ENCODE peak calls at places on chromosomes 5 and 9, in eight cellular contexts. One of them, this sample, is unnamed.

GRCh38 chr5:170173227-170173626 is 59.6 kb upstream of the C5orf58 start:
- DNase-seq in lower lobe of right lung: no peak
- DNase-seq in prostate gland: no peak
- DNase-seq in fibroblast of pulmonary artery: no peak
- DNase-seq in B cell: peak
- DNase-seq in A549: peak
- DNase-seq in MM.1S: no peak
- DNase-seq in left ventricle myocardium inferior: no peak
- DNase-seq in this sample: no peak

GRCh38 chr5:74655206-74655605 is 14.7 kb upstream of the ENC1 start:
- DNase-seq in lower lobe of right lung: no peak
- DNase-seq in prostate gland: no peak
- DNase-seq in fibroblast of pulmonary artery: no peak
- DNase-seq in B cell: no peak
- DNase-seq in A549: no peak
- DNase-seq in MM.1S: no peak
- DNase-seq in left ventricle myocardium inferior: no peak
- DNase-seq in this sample: no peak

GRCh38 chr5:40754381-40755092 is 1.2 kb downstream of the TTC33 start:
- DNase-seq in lower lobe of right lung: no peak
- DNase-seq in prostate gland: no peak
- DNase-seq in fibroblast of pulmonary artery: peak
- DNase-seq in B cell: no peak
- DNase-seq in A549: no peak
- DNase-seq in MM.1S: peak
- DNase-seq in left ventricle myocardium inferior: no peak
- DNase-seq in this sample: peak

GRCh38 chr9:100473271-100474081 is 527 bp downstream of the TMEFF1 start:
- DNase-seq in lower lobe of right lung: no peak
- DNase-seq in prostate gland: no peak
- DNase-seq in fibroblast of pulmonary artery: peak
- DNase-seq in B cell: peak
- DNase-seq in A549: peak
- DNase-seq in MM.1S: peak
- DNase-seq in left ventricle myocardium inferior: no peak
- DNase-seq in this sample: peak

GRCh38 chr9:34363619-34364351 is 12.9 kb downstream of the MYORG start:
- DNase-seq in lower lobe of right lung: no peak
- DNase-seq in prostate gland: no peak
- DNase-seq in fibroblast of pulmonary artery: peak
- DNase-seq in B cell: no peak
- DNase-seq in A549: no peak
- DNase-seq in MM.1S: no peak
- DNase-seq in left ventricle myocardium inferior: peak
- DNase-seq in this sample: no peak

GRCh38 chr5:137679910-137680309 is 56.0 kb downstream of the KLHL3 start:
- DNase-seq in lower lobe of right lung: no peak
- DNase-seq in prostate gland: no peak
- DNase-seq in fibroblast of pulmonary artery: no peak
- DNase-seq in B cell: no peak
- DNase-seq in A549: no peak
- DNase-seq in MM.1S: no peak
- DNase-seq in left ventricle myocardium inferior: no peak
- DNase-seq in this sample: no peak

GRCh38 chr9:34513567-34514214 is 9.1 kb downstream of the ENHO start:
- DNase-seq in lower lobe of right lung: no peak
- DNase-seq in prostate gland: no peak
- DNase-seq in fibroblast of pulmonary artery: peak
- DNase-seq in B cell: no peak
- DNase-seq in A549: no peak
- DNase-seq in MM.1S: no peak
- DNase-seq in left ventricle myocardium inferior: no peak
- DNase-seq in this sample: no peak

GRCh38 chr9:98375138-98375726 is 119.8 kb upstream of the TBC1D2 start:
- DNase-seq in lower lobe of right lung: no peak
- DNase-seq in prostate gland: no peak
- DNase-seq in fibroblast of pulmonary artery: peak
- DNase-seq in B cell: peak
- DNase-seq in A549: peak
- DNase-seq in MM.1S: no peak
- DNase-seq in left ventricle myocardium inferior: no peak
- DNase-seq in this sample: no peak

GRCh38 chr5:36442796-36443195 is 141.1 kb upstream of the RANBP3L start:
- DNase-seq in lower lobe of right lung: no peak
- DNase-seq in prostate gland: no peak
- DNase-seq in fibroblast of pulmonary artery: peak
- DNase-seq in B cell: no peak
- DNase-seq in A549: no peak
- DNase-seq in MM.1S: no peak
- DNase-seq in left ventricle myocardium inferior: no peak
- DNase-seq in this sample: no peak

GRCh38 chr5:14342306-14342705 is 199.2 kb downstream of the TRIO start:
- DNase-seq in lower lobe of right lung: no peak
- DNase-seq in prostate gland: no peak
- DNase-seq in fibroblast of pulmonary artery: peak
- DNase-seq in B cell: peak
- DNase-seq in A549: no peak
- DNase-seq in MM.1S: no peak
- DNase-seq in left ventricle myocardium inferior: no peak
- DNase-seq in this sample: no peak

GRCh38 chr9:114150608-114151007 is 4.7 kb upstream of the COL27A1 start:
- DNase-seq in lower lobe of right lung: no peak
- DNase-seq in prostate gland: no peak
- DNase-seq in fibroblast of pulmonary artery: no peak
- DNase-seq in B cell: no peak
- DNase-seq in A549: no peak
- DNase-seq in MM.1S: no peak
- DNase-seq in left ventricle myocardium inferior: no peak
- DNase-seq in this sample: no peak

GRCh38 chr5:157308826-157309465 is 43.0 kb downstream of the CYFIP2 start:
- DNase-seq in lower lobe of right lung: no peak
- DNase-seq in prostate gland: no peak
- DNase-seq in fibroblast of pulmonary artery: no peak
- DNase-seq in B cell: no peak
- DNase-seq in A549: no peak
- DNase-seq in MM.1S: no peak
- DNase-seq in left ventricle myocardium inferior: no peak
- DNase-seq in this sample: no peak

GRCh38 chr5:74186351-74187315 is 453.9 kb downstream of the ENC1 start:
- DNase-seq in lower lobe of right lung: no peak
- DNase-seq in prostate gland: no peak
- DNase-seq in fibroblast of pulmonary artery: no peak
- DNase-seq in B cell: no peak
- DNase-seq in A549: no peak
- DNase-seq in MM.1S: no peak
- DNase-seq in left ventricle myocardium inferior: no peak
- DNase-seq in this sample: no peak

GRCh38 chr5:40955313-40955712 is 46.0 kb downstream of the C7 start:
- DNase-seq in lower lobe of right lung: no peak
- DNase-seq in prostate gland: no peak
- DNase-seq in fibroblast of pulmonary artery: no peak
- DNase-seq in B cell: no peak
- DNase-seq in A549: no peak
- DNase-seq in MM.1S: no peak
- DNase-seq in left ventricle myocardium inferior: no peak
- DNase-seq in this sample: no peak

GRCh38 chr5:170393235-170393634 is 4.1 kb upstream of the KCNMB1 start:
- DNase-seq in lower lobe of right lung: no peak
- DNase-seq in prostate gland: no peak
- DNase-seq in fibroblast of pulmonary artery: no peak
- DNase-seq in B cell: no peak
- DNase-seq in A549: no peak
- DNase-seq in MM.1S: peak
- DNase-seq in left ventricle myocardium inferior: no peak
- DNase-seq in this sample: no peak

DNA sequence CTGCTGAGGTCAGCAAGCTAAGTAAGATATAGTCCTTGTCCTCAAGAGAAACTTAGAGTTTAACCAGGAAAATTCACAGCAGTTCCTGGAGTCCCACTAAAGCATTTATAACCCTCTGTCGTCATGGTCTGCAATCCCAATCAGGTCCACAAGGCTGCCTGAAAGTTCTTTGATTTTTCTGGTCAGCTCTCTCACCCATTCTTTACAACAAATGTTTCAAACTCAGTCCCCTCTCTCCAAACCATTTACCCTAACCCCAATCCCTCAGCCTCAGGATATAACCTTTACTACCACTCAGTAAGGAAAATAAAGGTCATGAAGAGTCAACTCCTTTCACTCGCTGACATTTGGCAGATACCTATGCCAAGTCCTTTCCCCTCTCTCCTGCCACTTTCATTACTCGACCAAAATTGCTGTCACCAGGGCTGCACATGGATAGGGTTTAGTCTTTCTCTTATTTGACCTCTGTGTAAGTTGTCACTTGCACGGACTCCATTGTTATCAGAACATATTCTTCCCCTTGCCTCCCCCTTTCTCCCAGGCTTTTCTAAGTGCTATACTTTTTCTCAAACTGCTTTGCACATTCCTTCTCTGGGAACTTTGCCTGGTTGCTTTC is 936.6 kb downstream of the NR2F1-AS1 start:
- DNase-seq in lower lobe of right lung: no peak
- DNase-seq in prostate gland: no peak
- DNase-seq in fibroblast of pulmonary artery: peak
- DNase-seq in B cell: no peak
- DNase-seq in A549: peak
- DNase-seq in MM.1S: no peak
- DNase-seq in left ventricle myocardium inferior: no peak
- DNase-seq in this sample: no peak
- TF ChIP-seq CTCF in lower lobe of right lung: no peak
- TF ChIP-seq CTCF in prostate gland: no peak
- TF ChIP-seq CTCF in fibroblast of pulmonary artery: peak
- TF ChIP-seq CTCF in B cell: no peak
- TF ChIP-seq CTCF in A549: no peak
- TF ChIP-seq CTCF in MM.1S: no peak
- TF ChIP-seq CTCF in left ventricle myocardium inferior: peak
- TF ChIP-seq CTCF in this sample: no peak

GRCh38 chr5:168486136-168486879 is at the start of gene RARS1:
- DNase-seq in lower lobe of right lung: peak
- DNase-seq in prostate gland: peak
- DNase-seq in fibroblast of pulmonary artery: peak
- DNase-seq in B cell: peak
- DNase-seq in A549: peak
- DNase-seq in MM.1S: peak
- DNase-seq in left ventricle myocardium inferior: peak
- DNase-seq in this sample: peak
- TF ChIP-seq CTCF in lower lobe of right lung: peak
- TF ChIP-seq CTCF in prostate gland: peak
- TF ChIP-seq CTCF in fibroblast of pulmonary artery: peak
- TF ChIP-seq CTCF in B cell: peak
- TF ChIP-seq CTCF in A549: peak
- TF ChIP-seq CTCF in MM.1S: peak
- TF ChIP-seq CTCF in left ventricle myocardium inferior: peak
- TF ChIP-seq CTCF in this sample: peak

GRCh38 chr9:133357656-133358055 is 1.3 kb downstream of the SURF2 start:
- DNase-seq in lower lobe of right lung: no peak
- DNase-seq in prostate gland: no peak
- DNase-seq in fibroblast of pulmonary artery: no peak
- DNase-seq in B cell: no peak
- DNase-seq in A549: no peak
- DNase-seq in MM.1S: no peak
- DNase-seq in left ventricle myocardium inferior: no peak
- DNase-seq in this sample: no peak

GRCh38 chr9:133361507-133362092 is 5.2 kb downstream of the SURF2 start:
- DNase-seq in lower lobe of right lung: peak
- DNase-seq in prostate gland: no peak
- DNase-seq in fibroblast of pulmonary artery: no peak
- DNase-seq in B cell: no peak
- DNase-seq in A549: no peak
- DNase-seq in MM.1S: no peak
- DNase-seq in left ventricle myocardium inferior: no peak
- DNase-seq in this sample: no peak

GRCh38 chr9:133362359-133363044 is 6.2 kb downstream of the SURF2 start:
- DNase-seq in lower lobe of right lung: peak
- DNase-seq in prostate gland: no peak
- DNase-seq in fibroblast of pulmonary artery: no peak
- DNase-seq in B cell: no peak
- DNase-seq in A549: no peak
- DNase-seq in MM.1S: no peak
- DNase-seq in left ventricle myocardium inferior: no peak
- DNase-seq in this sample: no peak

GRCh38 chr9:133360400-133361393 is 4.3 kb downstream of the SURF2 start:
- DNase-seq in lower lobe of right lung: peak
- DNase-seq in prostate gland: no peak
- DNase-seq in fibroblast of pulmonary artery: no peak
- DNase-seq in B cell: no peak
- DNase-seq in A549: no peak
- DNase-seq in MM.1S: no peak
- DNase-seq in left ventricle myocardium inferior: no peak
- DNase-seq in this sample: no peak

DNA sequence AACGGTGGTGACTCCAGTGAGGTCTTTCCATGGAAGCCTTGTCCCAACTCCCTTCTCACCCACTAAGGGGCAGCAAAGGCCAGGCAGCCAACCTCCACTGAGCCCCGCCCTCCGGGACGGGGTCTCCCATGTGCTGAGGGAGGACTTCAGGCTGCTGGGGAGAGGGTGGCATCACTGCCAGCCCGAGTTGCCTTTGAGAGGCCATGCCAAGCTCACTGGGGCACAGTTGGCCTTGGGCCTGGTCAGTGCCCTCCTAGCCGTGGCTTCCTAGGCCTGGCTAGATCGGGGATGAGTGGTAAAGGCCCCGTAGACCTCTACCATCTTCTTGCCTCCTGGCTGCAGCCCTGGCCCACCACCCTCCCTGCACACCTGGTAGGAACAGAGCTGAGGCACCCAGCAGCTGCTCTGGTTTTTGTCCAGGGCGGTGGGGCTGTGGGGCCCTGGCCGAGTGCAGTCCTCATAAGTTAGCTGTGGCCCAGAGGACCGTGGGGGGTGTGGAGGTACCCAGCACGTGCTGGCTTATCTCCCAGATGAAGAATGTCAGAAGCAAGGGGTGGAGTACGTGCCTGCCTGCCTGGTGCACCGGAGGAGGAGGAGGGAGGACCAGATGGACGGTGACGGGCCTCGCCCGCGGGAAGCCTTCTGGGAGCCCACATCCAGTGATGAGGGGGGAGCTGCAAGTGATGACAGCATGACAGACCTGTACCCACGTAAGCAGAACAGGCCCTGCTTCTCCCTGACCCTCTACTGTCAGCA is 3.2 kb downstream of the SURF2 start:
- DNase-seq in lower lobe of right lung: peak
- DNase-seq in prostate gland: no peak
- DNase-seq in fibroblast of pulmonary artery: no peak
- DNase-seq in B cell: no peak
- DNase-seq in A549: no peak
- DNase-seq in MM.1S: no peak
- DNase-seq in left ventricle myocardium inferior: no peak
- DNase-seq in this sample: no peak
- TF ChIP-seq CTCF in lower lobe of right lung: no peak
- TF ChIP-seq CTCF in prostate gland: no peak
- TF ChIP-seq CTCF in fibroblast of pulmonary artery: peak
- TF ChIP-seq CTCF in B cell: no peak
- TF ChIP-seq CTCF in A549: peak
- TF ChIP-seq CTCF in MM.1S: no peak
- TF ChIP-seq CTCF in left ventricle myocardium inferior: peak
- TF ChIP-seq CTCF in this sample: peak

DNA sequence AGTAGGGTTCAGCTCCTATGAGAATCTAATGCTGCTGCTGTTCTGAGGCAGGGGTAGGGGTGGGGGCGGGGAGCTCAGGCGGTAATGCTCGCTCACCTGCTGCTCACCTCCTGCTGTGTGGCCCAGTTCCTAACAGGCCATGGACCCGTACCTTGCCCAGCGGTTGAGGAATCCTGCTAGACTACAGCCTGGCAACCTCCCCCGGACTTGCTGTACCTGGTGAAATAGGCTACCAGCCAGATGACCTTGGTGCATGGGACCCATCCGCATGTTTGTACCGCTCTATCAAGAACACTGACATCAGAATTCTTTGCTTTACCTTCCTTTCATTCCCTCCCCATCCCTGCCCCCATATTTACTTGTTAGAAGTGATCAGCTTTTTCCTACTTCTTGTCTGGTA is 15.3 kb downstream of the IL31RA start:
- DNase-seq in lower lobe of right lung: no peak
- DNase-seq in prostate gland: no peak
- DNase-seq in fibroblast of pulmonary artery: no peak
- DNase-seq in B cell: no peak
- DNase-seq in A549: no peak
- DNase-seq in MM.1S: no peak
- DNase-seq in left ventricle myocardium inferior: no peak
- DNase-seq in this sample: no peak
- TF ChIP-seq CTCF in lower lobe of right lung: no peak
- TF ChIP-seq CTCF in prostate gland: no peak
- TF ChIP-seq CTCF in fibroblast of pulmonary artery: no peak
- TF ChIP-seq CTCF in B cell: no peak
- TF ChIP-seq CTCF in A549: no peak
- TF ChIP-seq CTCF in MM.1S: no peak
- TF ChIP-seq CTCF in left ventricle myocardium inferior: no peak
- TF ChIP-seq CTCF in this sample: no peak

This sample was measured in GM13977.